ENCODE peak calls at places on chromosomes 6 and 20, in eight cellular contexts. One of them, this sample, is unnamed. For H3K4me1, the result is how much of the 10 kb centered on the place peaks cover.

GRCh38 chr20:57899554-57899953 is 189.7 kb upstream of the PMEPA1 start:
- DNase-seq in psoas muscle: no peak
- DNase-seq in IMR-90: no peak
- DNase-seq in neural progenitor cell: no peak
- DNase-seq in cardiac muscle cell: no peak
- DNase-seq in right cardiac atrium: no peak
- DNase-seq in body of pancreas: no peak
- DNase-seq in uterus: no peak
- DNase-seq in this sample: no peak

GRCh38 chr6:2245954-2246863 is 804 bp upstream of the GMDS start:
- DNase-seq in IMR-90: peak
- DNase-seq in body of pancreas: peak
- DNase-seq in cardiac muscle cell: peak
- DNase-seq in neural progenitor cell: peak
- DNase-seq in uterus: peak
- DNase-seq in right cardiac atrium: peak
- DNase-seq in psoas muscle: peak
- DNase-seq in this sample: no peak

GRCh38 chr6:25181923-25182322 is 97.3 kb upstream of the CARMIL1 start:
- DNase-seq in cardiac muscle cell: no peak
- DNase-seq in right cardiac atrium: no peak
- DNase-seq in IMR-90: peak
- DNase-seq in uterus: no peak
- DNase-seq in neural progenitor cell: no peak
- DNase-seq in psoas muscle: no peak
- DNase-seq in body of pancreas: no peak
- DNase-seq in this sample: no peak

GRCh38 chr20:49887251-49887827 is 28.0 kb downstream of the SPATA2 start:
- DNase-seq in body of pancreas: no peak
- DNase-seq in right cardiac atrium: peak
- DNase-seq in cardiac muscle cell: no peak
- DNase-seq in uterus: no peak
- DNase-seq in neural progenitor cell: no peak
- DNase-seq in psoas muscle: no peak
- DNase-seq in IMR-90: peak
- DNase-seq in this sample: no peak

GRCh38 chr6:25747477-25747876 is 7.1 kb upstream of the SLC17A4 start:
- DNase-seq in right cardiac atrium: no peak
- DNase-seq in uterus: no peak
- DNase-seq in cardiac muscle cell: no peak
- DNase-seq in psoas muscle: no peak
- DNase-seq in IMR-90: no peak
- DNase-seq in neural progenitor cell: no peak
- DNase-seq in body of pancreas: no peak
- DNase-seq in this sample: no peak

GRCh38 chr6:156028310-156029131 is 572.9 kb upstream of the NOX3 start:
- DNase-seq in cardiac muscle cell: no peak
- DNase-seq in neural progenitor cell: no peak
- DNase-seq in body of pancreas: no peak
- DNase-seq in psoas muscle: no peak
- DNase-seq in uterus: no peak
- DNase-seq in right cardiac atrium: no peak
- DNase-seq in IMR-90: no peak
- DNase-seq in this sample: no peak

GRCh38 chr6:4320860-4321259 is 185.5 kb upstream of the ECI2 start:
- DNase-seq in IMR-90: peak
- DNase-seq in body of pancreas: no peak
- DNase-seq in right cardiac atrium: no peak
- DNase-seq in uterus: no peak
- DNase-seq in neural progenitor cell: no peak
- DNase-seq in cardiac muscle cell: no peak
- DNase-seq in psoas muscle: no peak
- DNase-seq in this sample: no peak

GRCh38 chr6:52303178-52303577 is 18.6 kb upstream of the MCM3 start:
- DNase-seq in body of pancreas: no peak
- DNase-seq in uterus: no peak
- DNase-seq in psoas muscle: no peak
- DNase-seq in neural progenitor cell: no peak
- DNase-seq in right cardiac atrium: no peak
- DNase-seq in IMR-90: no peak
- DNase-seq in cardiac muscle cell: no peak
- DNase-seq in this sample: no peak

GRCh38 chr6:9138856-9139426 is 703.6 kb upstream of the SLC35B3 start:
- DNase-seq in neural progenitor cell: no peak
- DNase-seq in body of pancreas: no peak
- DNase-seq in uterus: no peak
- DNase-seq in right cardiac atrium: no peak
- DNase-seq in psoas muscle: no peak
- DNase-seq in cardiac muscle cell: no peak
- DNase-seq in IMR-90: peak
- DNase-seq in this sample: no peak

GRCh38 chr20:59645761-59646171 is 41.4 kb downstream of the PHACTR3 start:
- DNase-seq in neural progenitor cell: no peak
- DNase-seq in psoas muscle: no peak
- DNase-seq in body of pancreas: no peak
- DNase-seq in uterus: no peak
- DNase-seq in cardiac muscle cell: no peak
- DNase-seq in right cardiac atrium: no peak
- DNase-seq in IMR-90: no peak
- DNase-seq in this sample: no peak

GRCh38 chr6:149499066-149499465 is 14.3 kb upstream of the ZC3H12D start:
- DNase-seq in neural progenitor cell: no peak
- DNase-seq in psoas muscle: no peak
- DNase-seq in uterus: no peak
- DNase-seq in cardiac muscle cell: no peak
- DNase-seq in right cardiac atrium: no peak
- DNase-seq in IMR-90: peak
- DNase-seq in body of pancreas: no peak
- DNase-seq in this sample: no peak

GRCh38 chr6:130778946-130779657 is 48.1 kb upstream of the SMLR1 start:
- DNase-seq in cardiac muscle cell: no peak
- DNase-seq in uterus: peak
- DNase-seq in psoas muscle: no peak
- DNase-seq in IMR-90: peak
- DNase-seq in neural progenitor cell: no peak
- DNase-seq in right cardiac atrium: no peak
- DNase-seq in body of pancreas: no peak
- DNase-seq in this sample: no peak

GRCh38 chr6:156864557-156864956 is 87.4 kb downstream of the ARID1B start:
- DNase-seq in neural progenitor cell: no peak
- DNase-seq in psoas muscle: no peak
- DNase-seq in right cardiac atrium: no peak
- DNase-seq in cardiac muscle cell: no peak
- DNase-seq in body of pancreas: no peak
- DNase-seq in IMR-90: peak
- DNase-seq in uterus: no peak
- DNase-seq in this sample: no peak

GRCh38 chr6:158191032-158191431 is 22.9 kb downstream of the GTF2H5 start:
- DNase-seq in neural progenitor cell: no peak
- DNase-seq in psoas muscle: no peak
- DNase-seq in IMR-90: no peak
- DNase-seq in cardiac muscle cell: no peak
- DNase-seq in body of pancreas: no peak
- DNase-seq in right cardiac atrium: no peak
- DNase-seq in uterus: no peak
- DNase-seq in this sample: no peak

GRCh38 chr20:45342863-45343444 is 5.3 kb downstream of the SDC4 start:
- DNase-seq in right cardiac atrium: no peak
- DNase-seq in uterus: no peak
- DNase-seq in cardiac muscle cell: no peak
- DNase-seq in IMR-90: no peak
- DNase-seq in psoas muscle: no peak
- DNase-seq in neural progenitor cell: no peak
- DNase-seq in body of pancreas: no peak
- DNase-seq in this sample: no peak

GRCh38 chr6:131949909-131950766 is 1.0 kb downstream of the CCN2 start:
- DNase-seq in uterus: peak
- DNase-seq in right cardiac atrium: peak
- DNase-seq in IMR-90: peak
- DNase-seq in cardiac muscle cell: peak
- DNase-seq in psoas muscle: peak
- DNase-seq in neural progenitor cell: peak
- DNase-seq in body of pancreas: peak
- DNase-seq in this sample: peak

GRCh38 chr6:118932421-118932820 is 2.5 kb downstream of the MCM9 start:
- DNase-seq in neural progenitor cell: no peak
- DNase-seq in body of pancreas: no peak
- DNase-seq in cardiac muscle cell: no peak
- DNase-seq in IMR-90: peak
- DNase-seq in psoas muscle: no peak
- DNase-seq in uterus: no peak
- DNase-seq in right cardiac atrium: no peak
- DNase-seq in this sample: no peak

GRCh38 chr6:111732390-111732789 is 126.7 kb upstream of the TRAF3IP2 start:
- DNase-seq in body of pancreas: no peak
- DNase-seq in psoas muscle: no peak
- DNase-seq in right cardiac atrium: no peak
- DNase-seq in neural progenitor cell: no peak
- DNase-seq in uterus: no peak
- DNase-seq in IMR-90: no peak
- DNase-seq in cardiac muscle cell: no peak
- DNase-seq in this sample: no peak

GRCh38 chr6:169296170-169296569 is 42.5 kb upstream of the THBS2 start:
- DNase-seq in body of pancreas: no peak
- DNase-seq in right cardiac atrium: no peak
- DNase-seq in psoas muscle: no peak
- DNase-seq in uterus: no peak
- DNase-seq in cardiac muscle cell: no peak
- DNase-seq in neural progenitor cell: no peak
- DNase-seq in IMR-90: peak
- DNase-seq in this sample: no peak

GRCh38 chr20:61755971-61756421 is 309.7 kb downstream of the TAF4 start:
- DNase-seq in uterus: no peak
- DNase-seq in IMR-90: no peak
- DNase-seq in neural progenitor cell: no peak
- DNase-seq in body of pancreas: no peak
- DNase-seq in cardiac muscle cell: no peak
- DNase-seq in psoas muscle: peak
- DNase-seq in right cardiac atrium: no peak
- DNase-seq in this sample: no peak

GRCh38 chr6:145743325-145743724 is 8.0 kb upstream of the EPM2A start:
- DNase-seq in uterus: no peak
- DNase-seq in psoas muscle: no peak
- DNase-seq in right cardiac atrium: no peak
- DNase-seq in IMR-90: no peak
- DNase-seq in neural progenitor cell: no peak
- DNase-seq in cardiac muscle cell: no peak
- DNase-seq in body of pancreas: no peak
- DNase-seq in this sample: no peak

GRCh38 chr6:9417400-9417799 is 982.1 kb upstream of the SLC35B3 start:
- DNase-seq in neural progenitor cell: no peak
- DNase-seq in right cardiac atrium: no peak
- DNase-seq in body of pancreas: no peak
- DNase-seq in psoas muscle: no peak
- DNase-seq in IMR-90: no peak
- DNase-seq in uterus: no peak
- DNase-seq in cardiac muscle cell: no peak
- DNase-seq in this sample: no peak

DNA sequence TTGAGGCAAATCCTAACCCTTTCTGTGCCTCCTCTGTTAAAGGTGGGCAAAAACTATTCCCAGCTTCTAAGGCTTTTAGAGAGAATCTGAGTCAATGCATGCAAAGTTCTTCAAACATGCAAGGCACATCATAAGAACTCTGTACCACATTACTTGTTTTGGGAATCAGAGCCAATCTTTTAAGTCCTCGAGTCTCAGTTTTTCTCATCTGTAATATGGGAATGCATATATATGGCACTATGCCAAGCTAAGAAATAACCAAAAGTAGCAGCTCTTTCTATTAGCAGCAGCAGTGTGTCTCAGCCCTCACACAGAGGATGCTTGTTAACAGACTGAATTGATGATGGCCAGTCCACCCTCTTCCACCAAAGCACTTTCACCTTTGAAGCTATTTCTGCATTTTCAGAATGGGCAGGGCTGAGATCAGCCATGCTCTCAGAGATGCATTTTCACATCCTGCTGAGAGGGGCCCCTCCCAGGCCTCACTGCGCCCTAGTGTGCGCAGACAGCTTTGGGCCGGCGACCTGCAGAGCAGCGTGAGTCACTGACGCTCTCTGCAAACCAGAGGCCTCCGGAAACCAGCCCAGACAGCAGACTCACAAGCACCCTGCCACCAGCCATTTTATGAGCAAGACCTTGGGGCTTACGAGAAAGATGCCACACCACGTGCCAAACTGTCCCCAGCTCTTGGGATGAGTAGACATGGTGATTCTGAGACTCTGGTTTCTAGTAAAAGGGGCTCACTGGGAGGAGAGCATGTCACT is 138.0 kb downstream of the NFATC2 start:
- DNase-seq in psoas muscle: no peak
- DNase-seq in body of pancreas: no peak
- DNase-seq in neural progenitor cell: no peak
- DNase-seq in IMR-90: no peak
- DNase-seq in right cardiac atrium: peak
- DNase-seq in uterus: no peak
- DNase-seq in cardiac muscle cell: no peak
- DNase-seq in this sample: no peak
- H3K4me3 ChIP-seq in psoas muscle: no peak
- H3K4me3 ChIP-seq in body of pancreas: no peak
- H3K4me3 ChIP-seq in neural progenitor cell: no peak
- H3K4me3 ChIP-seq in IMR-90: no peak
- H3K4me3 ChIP-seq in right cardiac atrium: no peak
- H3K4me3 ChIP-seq in uterus: no peak
- H3K4me3 ChIP-seq in cardiac muscle cell: no peak
- H3K4me3 ChIP-seq in this sample: no peak

DNA sequence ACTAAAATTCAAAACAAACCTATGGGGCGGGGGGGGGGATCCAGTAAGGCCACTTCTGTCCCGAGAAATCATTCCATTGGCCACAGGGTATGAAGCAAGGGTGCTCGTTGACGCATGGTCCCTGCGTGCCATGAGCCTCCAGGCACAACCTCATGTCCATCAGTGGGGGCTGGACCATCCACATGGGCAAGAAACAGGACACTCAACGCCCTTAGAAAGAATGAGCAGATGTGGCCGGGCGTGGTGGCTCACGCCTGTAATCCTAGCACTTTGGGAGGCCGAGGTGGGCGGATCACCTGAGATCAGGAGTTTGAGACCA is 12.1 kb downstream of the TGM2 start:
- DNase-seq in IMR-90: no peak
- DNase-seq in uterus: no peak
- DNase-seq in psoas muscle: no peak
- DNase-seq in right cardiac atrium: no peak
- DNase-seq in cardiac muscle cell: no peak
- DNase-seq in neural progenitor cell: no peak
- DNase-seq in body of pancreas: no peak
- DNase-seq in this sample: no peak
- H3K4me1 ChIP-seq in IMR-90: under half
- H3K4me1 ChIP-seq in uterus: under half
- H3K4me1 ChIP-seq in psoas muscle: under half
- H3K4me1 ChIP-seq in right cardiac atrium: under half
- H3K4me1 ChIP-seq in cardiac muscle cell: under half
- H3K4me1 ChIP-seq in neural progenitor cell: under half
- H3K4me1 ChIP-seq in body of pancreas: under half
- H3K4me1 ChIP-seq in this sample: under half

GRCh38 chr20:53597085-53597482 is 3.4 kb upstream of the ZNF217 start:
- DNase-seq in IMR-90: no peak
- DNase-seq in psoas muscle: no peak
- DNase-seq in body of pancreas: no peak
- DNase-seq in right cardiac atrium: no peak
- DNase-seq in neural progenitor cell: no peak
- DNase-seq in uterus: no peak
- DNase-seq in cardiac muscle cell: no peak
- DNase-seq in this sample: no peak
- H3K4me3 ChIP-seq in IMR-90: no peak
- H3K4me3 ChIP-seq in psoas muscle: no peak
- H3K4me3 ChIP-seq in body of pancreas: no peak
- H3K4me3 ChIP-seq in right cardiac atrium: no peak
- H3K4me3 ChIP-seq in neural progenitor cell: peak
- H3K4me3 ChIP-seq in uterus: no peak
- H3K4me3 ChIP-seq in cardiac muscle cell: no peak
- H3K4me3 ChIP-seq in this sample: peak

GRCh38 chr6:170545405-170545804 is 7.7 kb downstream of the PSMB1 start:
- DNase-seq in right cardiac atrium: no peak
- DNase-seq in uterus: no peak
- DNase-seq in body of pancreas: no peak
- DNase-seq in cardiac muscle cell: no peak
- DNase-seq in neural progenitor cell: no peak
- DNase-seq in IMR-90: peak
- DNase-seq in psoas muscle: no peak
- DNase-seq in this sample: no peak
- H3K4me1 ChIP-seq in right cardiac atrium: under half
- H3K4me1 ChIP-seq in uterus: under half
- H3K4me1 ChIP-seq in body of pancreas: under half
- H3K4me1 ChIP-seq in cardiac muscle cell: under half
- H3K4me1 ChIP-seq in neural progenitor cell: under half
- H3K4me1 ChIP-seq in IMR-90: under half
- H3K4me1 ChIP-seq in psoas muscle: under half
- H3K4me1 ChIP-seq in this sample: under half